ENCODE peak calls at places on chromosome 16, in seven cellular contexts. J is A549, L is GM12878, D is K562, O is SK-N-SH, T is IMR-90, A is HepG2. Y is an unnamed sample.
A peak's percentile ranks its signal among the peaks of the same experiment; 100 is the strongest.

GRCh38 chr16:24635900-24636610 is 93.4 kb upstream of the TNRC6A start:
- DNase-seq in J (peak; percentile 84), L (no peak), D (no peak), O (peak; percentile 83), T (peak; percentile 91), A (no peak), Y (no peak)

GRCh38 chr16:2977440-2977839 is 2.8 kb downstream of the PKMYT1 start:
- DNase-seq in J (no peak), L (no peak), D (no peak), O (no peak), T (no peak), A (no peak), Y (no peak)

GRCh38 chr16:9901-10665 is 43.3 kb downstream of the POLR3K start:
- DNase-seq in J (no peak), L (no peak), D (no peak), O (no peak), T (no peak), A (no peak), Y (no peak)

GRCh38 chr16:87305505-87306391 is 11.4 kb downstream of the C16orf95 start:
- DNase-seq in J (no peak), L (no peak), D (peak; percentile 87), O (no peak), T (no peak), A (no peak), Y (no peak)

GRCh38 chr16:69590590-69590989 is 24.8 kb downstream of the NFAT5 start:
- DNase-seq in J (no peak), L (no peak), D (peak; percentile 23), O (no peak), T (no peak), A (no peak), Y (no peak)

GRCh38 chr16:27960619-27961295 is 102.8 kb downstream of the GSG1L start:
- DNase-seq in J (no peak), L (no peak), D (no peak), O (no peak), T (no peak), A (no peak), Y (no peak)

GRCh38 chr16:30941600-30942420 is 7.1 kb upstream of the ORAI3 start:
- DNase-seq in J (peak; percentile 87), L (no peak), D (peak; percentile 89), O (peak; percentile 90), T (peak; percentile 58), A (peak; percentile 80), Y (no peak)

GRCh38 chr16:82681592-82681991 is 54.8 kb downstream of the CDH13 start:
- DNase-seq in J (no peak), L (no peak), D (no peak), O (no peak), T (no peak), A (no peak), Y (no peak)

GRCh38 chr16:30065943-30066881 is 652 bp downstream of the ALDOA start:
- DNase-seq in J (no peak), L (no peak), D (peak; percentile 73), O (peak; percentile 31), T (peak; percentile 70), A (no peak), Y (no peak)

GRCh38 chr16:70750893-70751467 is 50.0 kb downstream of the VAC14 start:
- DNase-seq in J (no peak), L (no peak), D (no peak), O (no peak), T (peak; percentile 99), A (no peak), Y (no peak)

GRCh38 chr16:82769845-82770244 is 143.1 kb downstream of the CDH13 start:
- DNase-seq in J (no peak), L (no peak), D (no peak), O (no peak), T (no peak), A (no peak), Y (no peak)

GRCh38 chr16:86651823-86652222 is 73.5 kb downstream of the FOXL1 start:
- DNase-seq in J (no peak), L (no peak), D (no peak), O (no peak), T (no peak), A (no peak), Y (no peak)

GRCh38 chr16:12617401-12617819 is 186.3 kb downstream of the CPPED1 start:
- DNase-seq in J (no peak), L (no peak), D (no peak), O (no peak), T (no peak), A (no peak), Y (no peak)

GRCh38 chr16:31386157-31386984 is 6.8 kb upstream of the ITGAD start:
- DNase-seq in J (peak; percentile 37), L (no peak), D (no peak), O (no peak), T (peak; percentile 72), A (no peak), Y (no peak)

GRCh38 chr16:53740933-53741531 is 37.1 kb downstream of the FTO start:
- DNase-seq in J (no peak), L (no peak), D (no peak), O (no peak), T (no peak), A (peak; percentile 24), Y (no peak)

GRCh38 chr16:53737563-53737962 is 33.6 kb downstream of the FTO start:
- DNase-seq in J (no peak), L (no peak), D (no peak), O (no peak), T (no peak), A (no peak), Y (no peak)

GRCh38 chr16:53741546-53741945 is 37.6 kb downstream of the FTO start:
- DNase-seq in J (no peak), L (no peak), D (no peak), O (no peak), T (no peak), A (no peak), Y (no peak)

GRCh38 chr16:53743149-53743566 is 39.2 kb downstream of the FTO start:
- DNase-seq in J (no peak), L (no peak), D (peak; percentile 35), O (no peak), T (peak; percentile 18), A (peak; percentile 39), Y (no peak)

DNA sequence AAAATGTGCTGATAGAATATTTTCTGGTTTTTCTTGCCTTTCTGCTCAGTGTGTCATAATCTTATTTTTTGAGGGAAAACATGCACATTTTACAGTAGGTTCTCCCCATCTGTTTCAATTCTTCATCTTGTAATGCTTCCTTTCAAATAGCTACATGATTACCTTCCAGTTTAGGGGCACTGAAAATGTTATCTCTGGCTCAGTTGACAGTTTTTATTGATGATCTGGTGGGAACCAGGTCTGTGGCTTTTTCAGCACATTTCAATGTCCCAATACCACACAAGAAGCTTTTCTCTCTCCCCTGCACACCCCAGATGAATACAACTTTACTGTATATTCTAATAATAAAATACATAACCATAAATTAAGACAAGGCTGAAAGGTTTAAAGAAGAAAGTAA is 36.5 kb downstream of the FTO start:
- DNase-seq in J (no peak), L (no peak), D (no peak), O (no peak), T (no peak), A (no peak), Y (no peak)
- TF ChIP-seq RFX5 in J (no peak), L (no peak), D (no peak), O (no peak), T (no peak), A (no peak), Y (no peak)

GRCh38 chr16:85552980-85553435 is 60.1 kb upstream of the GSE1 start:
- DNase-seq in J (no peak), L (no peak), D (peak; percentile 83), O (peak; percentile 88), T (no peak), A (no peak), Y (no peak)

GRCh38 chr16:85549766-85550421 is 63.2 kb upstream of the GSE1 start:
- DNase-seq in J (no peak), L (no peak), D (no peak), O (no peak), T (no peak), A (no peak), Y (no peak)

GRCh38 chr16:85553436-85554113 is 59.5 kb upstream of the GSE1 start:
- DNase-seq in J (peak; percentile 62), L (no peak), D (no peak), O (no peak), T (peak; percentile 34), A (peak; percentile 84), Y (peak; percentile 80)

GRCh38 chr16:85550422-85551318 is 62.5 kb upstream of the GSE1 start:
- DNase-seq in J (no peak), L (no peak), D (no peak), O (no peak), T (no peak), A (no peak), Y (no peak)

GRCh38 chr16:85551319-85551978 is 61.7 kb upstream of the GSE1 start:
- DNase-seq in J (no peak), L (no peak), D (no peak), O (no peak), T (no peak), A (no peak), Y (peak; percentile 48)
- TF ChIP-seq RFX5 in J (no peak), L (no peak), D (no peak), O (no peak), T (no peak), A (no peak), Y (no peak)

GRCh38 chr16:75794426-75794825 is 68.1 kb upstream of the CPHXL start:
- DNase-seq in J (no peak), L (no peak), D (no peak), O (no peak), T (no peak), A (no peak), Y (no peak)

GRCh38 chr16:75787421-75787820 is 61.1 kb upstream of the CPHXL start:
- DNase-seq in J (no peak), L (no peak), D (no peak), O (no peak), T (no peak), A (no peak), Y (no peak)

GRCh38 chr16:75792781-75793180 is 66.5 kb upstream of the CPHXL start:
- DNase-seq in J (no peak), L (no peak), D (no peak), O (no peak), T (no peak), A (no peak), Y (no peak)

GRCh38 chr16:75789237-75789636 is 62.9 kb upstream of the CPHXL start:
- DNase-seq in J (peak; percentile 55), L (no peak), D (peak; percentile 42), O (peak; percentile 58), T (peak; percentile 46), A (peak; percentile 53), Y (no peak)
- TF ChIP-seq RFX5 in J (no peak), L (no peak), D (no peak), O (no peak), T (no peak), A (no peak), Y (no peak)

GRCh38 chr16:3988824-3989223 is 108.3 kb upstream of the CREBBP start:
- DNase-seq in J (no peak), L (no peak), D (no peak), O (no peak), T (no peak), A (no peak), Y (no peak)

GRCh38 chr16:3984111-3985060 is 103.9 kb upstream of the CREBBP start:
- DNase-seq in J (no peak), L (no peak), D (no peak), O (no peak), T (no peak), A (no peak), Y (no peak)

GRCh38 chr16:3983081-3983520 is 102.6 kb upstream of the CREBBP start:
- DNase-seq in J (peak; percentile 93), L (no peak), D (peak; percentile 78), O (peak; percentile 91), T (peak; percentile 69), A (peak; percentile 25), Y (peak; percentile 84)

GRCh38 chr16:3986235-3986544 is 105.7 kb upstream of the CREBBP start:
- DNase-seq in J (no peak), L (no peak), D (no peak), O (no peak), T (no peak), A (no peak), Y (no peak)

GRCh38 chr16:3987231-3987630 is 106.7 kb upstream of the CREBBP start:
- DNase-seq in J (no peak), L (no peak), D (no peak), O (no peak), T (no peak), A (no peak), Y (no peak)
- TF ChIP-seq RFX5 in J (no peak), L (no peak), D (no peak), O (no peak), T (no peak), A (no peak), Y (no peak)